ENCODE peak calls at places on chromosome 1, in ten cellular contexts. One of them, this sample, is unnamed.

GRCh38 chr1:34885405-34886247 is 26.1 kb upstream of the SMIM12 start:
- DNase-seq in upper lobe of left lung: peak; percentile 90
- DNase-seq in suprapubic skin: no peak
- DNase-seq in SK-N-SH: no peak
- DNase-seq in transverse colon: peak; percentile 55
- DNase-seq in ovary: peak; percentile 54
- DNase-seq in tibial nerve: no peak
- DNase-seq in stomach: peak; percentile 57
- DNase-seq in A549: no peak
- DNase-seq in K562: peak; percentile 48
- DNase-seq in this sample: no peak

GRCh38 chr1:21397813-21398188 is 42.1 kb upstream of the NBPF3 start:
- DNase-seq in tibial nerve: no peak
- DNase-seq in suprapubic skin: no peak
- DNase-seq in ovary: no peak
- DNase-seq in stomach: no peak
- DNase-seq in upper lobe of left lung: no peak
- DNase-seq in A549: no peak
- DNase-seq in K562: peak; percentile 40
- DNase-seq in SK-N-SH: no peak
- DNase-seq in transverse colon: peak; percentile 13
- DNase-seq in this sample: no peak

GRCh38 chr1:145988773-145989172 is 7.6 kb downstream of the TXNIP start:
- DNase-seq in upper lobe of left lung: no peak
- DNase-seq in ovary: no peak
- DNase-seq in transverse colon: peak; percentile 29
- DNase-seq in stomach: peak; percentile 26
- DNase-seq in K562: no peak
- DNase-seq in tibial nerve: no peak
- DNase-seq in A549: no peak
- DNase-seq in suprapubic skin: no peak
- DNase-seq in SK-N-SH: no peak
- DNase-seq in this sample: no peak

GRCh38 chr1:227300682-227301081 is 17.6 kb downstream of the CDC42BPA start:
- DNase-seq in suprapubic skin: no peak
- DNase-seq in A549: no peak
- DNase-seq in K562: no peak
- DNase-seq in tibial nerve: no peak
- DNase-seq in stomach: no peak
- DNase-seq in transverse colon: no peak
- DNase-seq in upper lobe of left lung: no peak
- DNase-seq in ovary: no peak
- DNase-seq in SK-N-SH: no peak
- DNase-seq in this sample: no peak

GRCh38 chr1:55781944-55782482 is 566.8 kb upstream of the USP24 start:
- DNase-seq in tibial nerve: no peak
- DNase-seq in K562: no peak
- DNase-seq in ovary: no peak
- DNase-seq in A549: peak; percentile 3
- DNase-seq in transverse colon: peak; percentile 15
- DNase-seq in stomach: no peak
- DNase-seq in upper lobe of left lung: no peak
- DNase-seq in SK-N-SH: no peak
- DNase-seq in suprapubic skin: no peak
- DNase-seq in this sample: no peak

GRCh38 chr1:154541231-154541630 is 17.2 kb downstream of the UBE2Q1 start:
- DNase-seq in ovary: no peak
- DNase-seq in SK-N-SH: no peak
- DNase-seq in transverse colon: no peak
- DNase-seq in stomach: no peak
- DNase-seq in tibial nerve: no peak
- DNase-seq in K562: no peak
- DNase-seq in upper lobe of left lung: no peak
- DNase-seq in suprapubic skin: no peak
- DNase-seq in A549: no peak
- DNase-seq in this sample: no peak

GRCh38 chr1:28865997-28866650 is 48.2 kb upstream of the EPB41 start:
- DNase-seq in K562: no peak
- DNase-seq in tibial nerve: no peak
- DNase-seq in SK-N-SH: no peak
- DNase-seq in ovary: no peak
- DNase-seq in A549: no peak
- DNase-seq in suprapubic skin: no peak
- DNase-seq in stomach: no peak
- DNase-seq in upper lobe of left lung: no peak
- DNase-seq in transverse colon: no peak
- DNase-seq in this sample: no peak

GRCh38 chr1:3064901-3065300 is 4.1 kb upstream of the PRDM16 start:
- DNase-seq in K562: no peak
- DNase-seq in A549: no peak
- DNase-seq in upper lobe of left lung: peak; percentile 23
- DNase-seq in stomach: peak; percentile 24
- DNase-seq in suprapubic skin: peak; percentile 35
- DNase-seq in tibial nerve: no peak
- DNase-seq in transverse colon: no peak
- DNase-seq in SK-N-SH: no peak
- DNase-seq in ovary: no peak
- DNase-seq in this sample: no peak

GRCh38 chr1:27560271-27561125 is 43.4 kb downstream of the AHDC1 start:
- DNase-seq in SK-N-SH: peak; percentile 56
- DNase-seq in K562: no peak
- DNase-seq in stomach: no peak
- DNase-seq in A549: no peak
- DNase-seq in ovary: no peak
- DNase-seq in upper lobe of left lung: no peak
- DNase-seq in tibial nerve: no peak
- DNase-seq in suprapubic skin: no peak
- DNase-seq in transverse colon: no peak
- DNase-seq in this sample: no peak

GRCh38 chr1:9135145-9135836 is 6.4 kb upstream of the GPR157 start:
- DNase-seq in A549: no peak
- DNase-seq in suprapubic skin: no peak
- DNase-seq in SK-N-SH: no peak
- DNase-seq in K562: no peak
- DNase-seq in tibial nerve: no peak
- DNase-seq in stomach: no peak
- DNase-seq in transverse colon: no peak
- DNase-seq in ovary: no peak
- DNase-seq in upper lobe of left lung: no peak
- DNase-seq in this sample: peak; percentile 67

GRCh38 chr1:171017431-171017830 is 73.3 kb upstream of the FMO3 start:
- DNase-seq in A549: no peak
- DNase-seq in transverse colon: no peak
- DNase-seq in SK-N-SH: no peak
- DNase-seq in ovary: no peak
- DNase-seq in K562: no peak
- DNase-seq in upper lobe of left lung: no peak
- DNase-seq in stomach: no peak
- DNase-seq in tibial nerve: no peak
- DNase-seq in suprapubic skin: no peak
- DNase-seq in this sample: no peak

DNA sequence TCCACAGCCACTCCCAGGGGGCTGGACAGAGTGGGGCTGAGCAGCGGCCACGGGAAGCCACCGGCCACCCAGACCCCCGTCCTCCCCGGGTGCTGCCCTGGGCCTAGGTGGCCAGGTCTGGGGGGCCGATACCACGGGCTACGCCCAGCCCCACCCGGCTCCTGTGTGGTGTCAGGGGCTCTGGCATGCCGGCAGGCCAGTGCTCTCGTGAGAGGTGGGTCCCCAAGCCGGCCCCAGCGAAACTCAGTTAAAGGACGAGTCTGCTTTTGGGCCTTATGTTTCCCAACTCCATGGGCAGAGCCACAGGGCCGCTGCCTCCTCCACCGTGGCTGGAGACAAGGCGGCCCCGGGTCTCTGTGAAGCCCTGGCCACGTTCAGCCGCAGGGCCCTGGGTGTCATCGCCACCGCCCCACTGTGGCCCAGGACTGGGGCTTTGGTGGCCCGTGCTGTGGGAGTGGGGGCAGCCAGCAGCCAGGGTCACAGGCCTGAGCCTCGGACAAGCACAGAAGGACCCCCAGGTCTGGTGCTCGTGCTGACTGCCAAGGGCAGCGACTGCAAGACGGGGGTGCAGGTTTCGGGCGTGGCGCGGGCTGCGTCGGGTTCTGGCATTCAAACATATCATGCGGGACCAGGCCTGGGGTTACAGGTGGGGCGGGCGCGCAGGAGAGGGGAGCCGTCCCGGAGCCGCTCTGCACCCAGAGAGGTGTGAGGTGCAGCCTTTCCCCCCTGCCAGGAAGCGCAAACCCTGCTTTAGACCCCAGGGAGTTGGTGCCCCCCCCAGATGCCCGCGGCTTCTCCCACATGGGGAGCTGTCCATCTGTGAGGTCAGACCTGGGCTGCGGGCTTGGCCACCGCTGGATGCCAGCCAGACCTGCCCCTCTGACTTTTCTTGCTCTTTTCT is 11.9 kb upstream of the C1orf159 start:
- DNase-seq in tibial nerve: no peak
- DNase-seq in suprapubic skin: no peak
- DNase-seq in ovary: no peak
- DNase-seq in upper lobe of left lung: peak; percentile 79
- DNase-seq in stomach: no peak
- DNase-seq in SK-N-SH: no peak
- DNase-seq in K562: no peak
- DNase-seq in A549: no peak
- DNase-seq in transverse colon: peak; percentile 32
- DNase-seq in this sample: no peak
- TF ChIP-seq EP300 in tibial nerve: no peak
- TF ChIP-seq EP300 in suprapubic skin: no peak
- TF ChIP-seq EP300 in ovary: no peak
- TF ChIP-seq EP300 in upper lobe of left lung: no peak
- TF ChIP-seq EP300 in stomach: no peak
- TF ChIP-seq EP300 in SK-N-SH: no peak
- TF ChIP-seq EP300 in K562: no peak
- TF ChIP-seq EP300 in A549: no peak
- TF ChIP-seq EP300 in transverse colon: no peak
- TF ChIP-seq EP300 in this sample: no peak

DNA sequence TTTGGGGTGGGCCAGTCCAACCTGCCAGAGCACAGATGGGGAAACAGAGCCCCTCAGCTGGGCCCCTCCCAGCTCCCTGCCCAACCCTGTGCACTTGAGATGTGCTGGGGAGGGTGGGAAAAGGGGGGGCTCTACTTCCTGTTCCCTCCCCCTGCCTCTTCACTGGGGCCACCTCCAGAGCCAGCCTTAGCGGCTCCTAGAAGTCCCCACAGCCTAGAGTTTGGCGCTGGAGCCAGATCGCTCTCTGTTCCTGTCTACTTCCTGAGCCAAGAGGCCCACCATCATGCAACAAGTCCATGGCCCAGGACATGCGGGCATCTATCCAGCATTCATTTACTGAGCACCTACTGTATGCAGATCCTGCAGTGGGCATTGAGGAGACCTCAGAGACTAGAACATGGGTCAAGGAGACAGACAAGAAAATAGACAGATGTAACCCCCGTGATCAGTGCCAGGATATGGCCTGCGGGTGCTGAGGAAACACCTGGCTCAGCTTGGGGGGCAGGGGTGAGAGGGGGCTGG is 144.1 kb downstream of the SYF2 start:
- DNase-seq in SK-N-SH: no peak
- DNase-seq in tibial nerve: no peak
- DNase-seq in upper lobe of left lung: no peak
- DNase-seq in K562: no peak
- DNase-seq in transverse colon: no peak
- DNase-seq in A549: no peak
- DNase-seq in suprapubic skin: no peak
- DNase-seq in ovary: no peak
- DNase-seq in stomach: no peak
- DNase-seq in this sample: no peak
- TF ChIP-seq EP300 in SK-N-SH: no peak
- TF ChIP-seq EP300 in tibial nerve: no peak
- TF ChIP-seq EP300 in upper lobe of left lung: no peak
- TF ChIP-seq EP300 in K562: no peak
- TF ChIP-seq EP300 in transverse colon: no peak
- TF ChIP-seq EP300 in A549: no peak
- TF ChIP-seq EP300 in suprapubic skin: no peak
- TF ChIP-seq EP300 in ovary: no peak
- TF ChIP-seq EP300 in stomach: no peak
- TF ChIP-seq EP300 in this sample: no peak

GRCh38 chr1:243548516-243548915 is 292.7 kb downstream of the SDCCAG8 start:
- DNase-seq in K562: no peak
- DNase-seq in suprapubic skin: no peak
- DNase-seq in tibial nerve: no peak
- DNase-seq in SK-N-SH: no peak
- DNase-seq in transverse colon: no peak
- DNase-seq in upper lobe of left lung: no peak
- DNase-seq in stomach: no peak
- DNase-seq in A549: no peak
- DNase-seq in ovary: no peak
- DNase-seq in this sample: no peak
- TF ChIP-seq EP300 in K562: no peak
- TF ChIP-seq EP300 in suprapubic skin: no peak
- TF ChIP-seq EP300 in tibial nerve: no peak
- TF ChIP-seq EP300 in SK-N-SH: no peak
- TF ChIP-seq EP300 in transverse colon: no peak
- TF ChIP-seq EP300 in upper lobe of left lung: no peak
- TF ChIP-seq EP300 in stomach: no peak
- TF ChIP-seq EP300 in A549: no peak
- TF ChIP-seq EP300 in ovary: no peak
- TF ChIP-seq EP300 in this sample: no peak

GRCh38 chr1:207827488-207827830 is 75.6 kb downstream of the CD46 start:
- DNase-seq in ovary: peak; percentile 31
- DNase-seq in SK-N-SH: no peak
- DNase-seq in A549: no peak
- DNase-seq in upper lobe of left lung: no peak
- DNase-seq in tibial nerve: no peak
- DNase-seq in stomach: no peak
- DNase-seq in suprapubic skin: peak; percentile 69
- DNase-seq in transverse colon: no peak
- DNase-seq in K562: no peak
- DNase-seq in this sample: no peak

GRCh38 chr1:207830788-207831187 is 78.9 kb downstream of the CD46 start:
- DNase-seq in tibial nerve: no peak
- DNase-seq in SK-N-SH: no peak
- DNase-seq in A549: no peak
- DNase-seq in suprapubic skin: peak; percentile 66
- DNase-seq in upper lobe of left lung: no peak
- DNase-seq in K562: no peak
- DNase-seq in ovary: peak; percentile 35
- DNase-seq in transverse colon: no peak
- DNase-seq in stomach: peak; percentile 65
- DNase-seq in this sample: no peak

GRCh38 chr1:207828485-207829158 is 76.8 kb downstream of the CD46 start:
- DNase-seq in transverse colon: peak; percentile 84
- DNase-seq in A549: peak; percentile 90
- DNase-seq in stomach: peak; percentile 79
- DNase-seq in K562: peak; percentile 91
- DNase-seq in upper lobe of left lung: no peak
- DNase-seq in ovary: peak; percentile 72
- DNase-seq in tibial nerve: peak; percentile 83
- DNase-seq in SK-N-SH: peak; percentile 64
- DNase-seq in suprapubic skin: peak; percentile 83
- DNase-seq in this sample: peak; percentile 81

GRCh38 chr1:207828046-207828445 is 76.2 kb downstream of the CD46 start:
- DNase-seq in upper lobe of left lung: no peak
- DNase-seq in tibial nerve: no peak
- DNase-seq in suprapubic skin: peak; percentile 28
- DNase-seq in K562: peak; percentile 56
- DNase-seq in stomach: no peak
- DNase-seq in SK-N-SH: no peak
- DNase-seq in ovary: peak; percentile 2
- DNase-seq in transverse colon: no peak
- DNase-seq in A549: no peak
- DNase-seq in this sample: no peak

GRCh38 chr1:207829576-207829975 is 77.7 kb downstream of the CD46 start:
- DNase-seq in K562: no peak
- DNase-seq in upper lobe of left lung: no peak
- DNase-seq in transverse colon: no peak
- DNase-seq in SK-N-SH: no peak
- DNase-seq in ovary: no peak
- DNase-seq in A549: no peak
- DNase-seq in stomach: no peak
- DNase-seq in tibial nerve: no peak
- DNase-seq in suprapubic skin: no peak
- DNase-seq in this sample: no peak
- TF ChIP-seq EP300 in K562: no peak
- TF ChIP-seq EP300 in upper lobe of left lung: no peak
- TF ChIP-seq EP300 in transverse colon: no peak
- TF ChIP-seq EP300 in SK-N-SH: no peak
- TF ChIP-seq EP300 in ovary: no peak
- TF ChIP-seq EP300 in A549: no peak
- TF ChIP-seq EP300 in stomach: no peak
- TF ChIP-seq EP300 in tibial nerve: no peak
- TF ChIP-seq EP300 in suprapubic skin: no peak
- TF ChIP-seq EP300 in this sample: no peak

This sample was measured in GM12878.